ENCODE peak calls at places on chromosomes 11 and 22, in six cellular contexts. One of them, this sample, is unnamed.

GRCh38 chr11:1868636-1869291 is 15.9 kb downstream of the LSP1 start:
- DNase-seq in pancreas: no peak
- DNase-seq in breast epithelium: no peak
- DNase-seq in A549: no peak
- DNase-seq in adrenal gland: no peak
- DNase-seq in SK-N-MC: no peak
- DNase-seq in this sample: no peak

GRCh38 chr11:36122715-36123114 is 166.5 kb downstream of the COMMD9 start:
- DNase-seq in pancreas: no peak
- DNase-seq in breast epithelium: no peak
- DNase-seq in adrenal gland: no peak
- DNase-seq in SK-N-MC: no peak
- DNase-seq in A549: no peak
- DNase-seq in this sample: peak; percentile 24

GRCh38 chr22:49730656-49731055 is 97.0 kb downstream of the BRD1 start:
- DNase-seq in pancreas: no peak
- DNase-seq in breast epithelium: no peak
- DNase-seq in A549: no peak
- DNase-seq in SK-N-MC: no peak
- DNase-seq in adrenal gland: no peak
- DNase-seq in this sample: no peak

GRCh38 chr22:19801340-19802000 is 40.9 kb downstream of the TBX1 start:
- DNase-seq in A549: no peak
- DNase-seq in breast epithelium: no peak
- DNase-seq in SK-N-MC: no peak
- DNase-seq in pancreas: no peak
- DNase-seq in adrenal gland: no peak
- DNase-seq in this sample: no peak

GRCh38 chr11:316031-316701 is 2.3 kb downstream of the IFITM1 start:
- DNase-seq in breast epithelium: no peak
- DNase-seq in SK-N-MC: no peak
- DNase-seq in pancreas: peak; percentile 33
- DNase-seq in adrenal gland: no peak
- DNase-seq in A549: no peak
- DNase-seq in this sample: no peak

GRCh38 chr11:67700548-67701262 is 26.3 kb upstream of the ALDH3B2 start:
- DNase-seq in breast epithelium: no peak
- DNase-seq in A549: no peak
- DNase-seq in pancreas: no peak
- DNase-seq in SK-N-MC: no peak
- DNase-seq in adrenal gland: no peak
- DNase-seq in this sample: peak; percentile 82

GRCh38 chr11:6737872-6738466 is 33.8 kb downstream of the OR2AG2 start:
- DNase-seq in breast epithelium: no peak
- DNase-seq in pancreas: peak; percentile 28
- DNase-seq in adrenal gland: peak; percentile 40
- DNase-seq in A549: peak; percentile 45
- DNase-seq in SK-N-MC: no peak
- DNase-seq in this sample: peak; percentile 51

GRCh38 chr22:44901301-44901700 is 108.5 kb downstream of the PHF21B start:
- DNase-seq in SK-N-MC: no peak
- DNase-seq in A549: peak; percentile 31
- DNase-seq in breast epithelium: no peak
- DNase-seq in pancreas: no peak
- DNase-seq in adrenal gland: no peak
- DNase-seq in this sample: no peak

GRCh38 chr11:48000432-48000831 is 20.1 kb downstream of the PTPRJ start:
- DNase-seq in A549: no peak
- DNase-seq in breast epithelium: no peak
- DNase-seq in pancreas: no peak
- DNase-seq in SK-N-MC: no peak
- DNase-seq in adrenal gland: no peak
- DNase-seq in this sample: no peak

GRCh38 chr22:42174062-42174461 is 43.5 kb upstream of the CYP2D6 start:
- DNase-seq in breast epithelium: no peak
- DNase-seq in A549: no peak
- DNase-seq in pancreas: no peak
- DNase-seq in adrenal gland: no peak
- DNase-seq in SK-N-MC: no peak
- DNase-seq in this sample: no peak

GRCh38 chr11:3723014-3723708 is 52.0 kb upstream of the CHRNA10 start:
- DNase-seq in adrenal gland: no peak
- DNase-seq in SK-N-MC: peak; percentile 44
- DNase-seq in A549: peak; percentile 77
- DNase-seq in pancreas: no peak
- DNase-seq in breast epithelium: no peak
- DNase-seq in this sample: peak; percentile 87

GRCh38 chr22:24875862-24876506 is 70.0 kb downstream of the SGSM1 start:
- DNase-seq in pancreas: no peak
- DNase-seq in breast epithelium: no peak
- DNase-seq in adrenal gland: no peak
- DNase-seq in A549: peak; percentile 12
- DNase-seq in SK-N-MC: no peak
- DNase-seq in this sample: no peak

GRCh38 chr11:34825670-34826383 is 90.4 kb downstream of the APIP start:
- DNase-seq in SK-N-MC: no peak
- DNase-seq in A549: no peak
- DNase-seq in adrenal gland: no peak
- DNase-seq in pancreas: peak; percentile 43
- DNase-seq in breast epithelium: peak; percentile 55
- DNase-seq in this sample: peak; percentile 67

GRCh38 chr11:62556872-62557631 is 10.4 kb upstream of the AHNAK start:
- DNase-seq in A549: no peak
- DNase-seq in breast epithelium: no peak
- DNase-seq in pancreas: peak; percentile 17
- DNase-seq in adrenal gland: no peak
- DNase-seq in SK-N-MC: no peak
- DNase-seq in this sample: peak; percentile 39

GRCh38 chr22:43993072-43993760 is 30.9 kb upstream of the PARVB start:
- DNase-seq in pancreas: no peak
- DNase-seq in adrenal gland: peak; percentile 63
- DNase-seq in breast epithelium: no peak
- DNase-seq in SK-N-MC: peak; percentile 8
- DNase-seq in A549: peak; percentile 45
- DNase-seq in this sample: peak; percentile 19

GRCh38 chr11:1843796-1844195 is 5.0 kb downstream of the TNNI2 start:
- DNase-seq in breast epithelium: no peak
- DNase-seq in SK-N-MC: no peak
- DNase-seq in pancreas: no peak
- DNase-seq in A549: no peak
- DNase-seq in adrenal gland: no peak
- DNase-seq in this sample: no peak

GRCh38 chr22:45549739-45550138 is 47.1 kb downstream of the FBLN1 start:
- DNase-seq in adrenal gland: no peak
- DNase-seq in SK-N-MC: no peak
- DNase-seq in breast epithelium: no peak
- DNase-seq in pancreas: no peak
- DNase-seq in A549: no peak
- DNase-seq in this sample: peak; percentile 57

GRCh38 chr11:66692446-66692845 is 14.8 kb upstream of the RBM4B start:
- DNase-seq in breast epithelium: no peak
- DNase-seq in A549: no peak
- DNase-seq in pancreas: no peak
- DNase-seq in adrenal gland: no peak
- DNase-seq in SK-N-MC: no peak
- DNase-seq in this sample: no peak

GRCh38 chr11:120029321-120029720 is 108.6 kb downstream of the TRIM29 start:
- DNase-seq in breast epithelium: no peak
- DNase-seq in pancreas: no peak
- DNase-seq in adrenal gland: no peak
- DNase-seq in SK-N-MC: no peak
- DNase-seq in A549: no peak
- DNase-seq in this sample: no peak

GRCh38 chr11:10807629-10808552 is 835 bp downstream of the EIF4G2 start:
- DNase-seq in breast epithelium: peak; percentile 53
- DNase-seq in SK-N-MC: no peak
- DNase-seq in pancreas: peak; percentile 55
- DNase-seq in adrenal gland: peak; percentile 61
- DNase-seq in A549: peak; percentile 45
- DNase-seq in this sample: peak; percentile 20

GRCh38 chr11:96159968-96160367 is 183.0 kb downstream of the MAML2 start:
- DNase-seq in adrenal gland: no peak
- DNase-seq in pancreas: no peak
- DNase-seq in breast epithelium: no peak
- DNase-seq in A549: no peak
- DNase-seq in SK-N-MC: no peak
- DNase-seq in this sample: no peak

GRCh38 chr11:110199184-110199981 is 97.0 kb downstream of the RDX start:
- DNase-seq in A549: no peak
- DNase-seq in adrenal gland: no peak
- DNase-seq in breast epithelium: no peak
- DNase-seq in SK-N-MC: no peak
- DNase-seq in pancreas: no peak
- DNase-seq in this sample: peak; percentile 62

GRCh38 chr22:44730034-44730433 is 22.3 kb upstream of the ARHGAP8 start:
- DNase-seq in breast epithelium: no peak
- DNase-seq in adrenal gland: no peak
- DNase-seq in SK-N-MC: no peak
- DNase-seq in A549: no peak
- DNase-seq in pancreas: no peak
- DNase-seq in this sample: no peak

GRCh38 chr22:22849640-22850610 is 37.7 kb upstream of the IGLL5 start:
- DNase-seq in breast epithelium: no peak
- DNase-seq in SK-N-MC: no peak
- DNase-seq in pancreas: no peak
- DNase-seq in adrenal gland: no peak
- DNase-seq in A549: no peak
- DNase-seq in this sample: no peak

DNA sequence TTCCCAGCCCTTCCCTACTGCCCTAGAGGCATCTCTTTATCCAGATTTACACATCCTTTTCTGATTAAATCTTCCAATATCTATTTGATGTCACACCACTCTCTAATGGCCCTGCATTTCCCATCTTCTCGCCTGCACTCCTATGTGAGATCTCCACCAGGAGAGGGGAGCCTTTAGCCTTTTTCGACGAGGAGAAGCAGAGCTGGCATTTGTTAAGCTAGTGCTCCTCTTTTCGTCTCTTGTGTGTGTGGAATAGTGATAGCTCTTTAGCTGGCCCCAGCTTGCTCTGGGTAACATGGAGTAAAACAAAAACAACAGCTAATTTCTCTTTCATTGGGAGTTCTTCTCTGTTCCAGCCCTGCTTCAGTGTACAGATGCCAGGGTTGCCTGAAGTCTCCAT is 536.5 kb downstream of the NTM start:
- DNase-seq in SK-N-MC: no peak
- DNase-seq in A549: no peak
- DNase-seq in adrenal gland: no peak
- DNase-seq in pancreas: no peak
- DNase-seq in breast epithelium: no peak
- DNase-seq in this sample: no peak
- H3K4me3 ChIP-seq in SK-N-MC: no peak overlapping the region
- H3K4me3 ChIP-seq in A549: no peak overlapping the region
- H3K4me3 ChIP-seq in adrenal gland: no peak overlapping the region
- H3K4me3 ChIP-seq in pancreas: no peak overlapping the region
- H3K4me3 ChIP-seq in breast epithelium: no peak overlapping the region
- H3K4me3 ChIP-seq in this sample: no peak overlapping the region

DNA sequence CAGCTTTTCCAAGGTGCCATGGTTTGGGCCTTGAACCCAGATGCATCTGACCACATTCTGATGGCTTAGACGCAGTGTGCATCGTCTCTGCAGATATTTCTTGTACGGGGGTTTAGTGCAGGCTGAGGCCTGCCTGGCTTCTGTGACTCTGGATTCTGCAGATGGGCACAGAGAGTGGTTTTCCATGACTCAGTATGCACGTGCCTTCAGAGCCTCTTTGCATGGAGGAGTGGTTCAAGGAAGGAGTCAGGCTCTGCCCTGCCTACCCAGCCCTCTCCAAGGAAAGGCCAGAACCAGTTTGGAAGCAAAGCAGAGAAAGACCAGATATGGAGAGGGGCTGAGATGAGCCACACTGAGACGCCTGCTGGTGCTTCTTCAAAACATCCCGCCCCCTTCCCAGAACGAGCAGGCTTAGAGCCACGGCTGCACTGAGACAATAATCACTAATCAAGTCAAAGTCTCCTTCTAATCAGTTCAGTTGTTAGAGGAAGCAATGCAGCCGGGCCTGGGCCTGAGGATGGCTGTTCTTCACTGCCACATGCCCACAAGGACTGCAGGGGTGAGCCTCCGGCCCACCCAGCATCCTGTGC is 308.9 kb downstream of the NXPE2 start:
- DNase-seq in breast epithelium: no peak
- DNase-seq in SK-N-MC: no peak
- DNase-seq in A549: no peak
- DNase-seq in pancreas: no peak
- DNase-seq in adrenal gland: no peak
- DNase-seq in this sample: peak; percentile 7
- H3K4me3 ChIP-seq in breast epithelium: no peak overlapping the region
- H3K4me3 ChIP-seq in SK-N-MC: no peak overlapping the region
- H3K4me3 ChIP-seq in A549: no peak overlapping the region
- H3K4me3 ChIP-seq in pancreas: no peak overlapping the region
- H3K4me3 ChIP-seq in adrenal gland: no peak overlapping the region
- H3K4me3 ChIP-seq in this sample: no peak overlapping the region

GRCh38 chr11:88508558-88508807 is 170.9 kb upstream of the CTSC start:
- DNase-seq in A549: no peak
- DNase-seq in adrenal gland: no peak
- DNase-seq in SK-N-MC: no peak
- DNase-seq in breast epithelium: no peak
- DNase-seq in pancreas: no peak
- DNase-seq in this sample: no peak
- H3K4me3 ChIP-seq in A549: peak overlapping the region; percentile 42
- H3K4me3 ChIP-seq in adrenal gland: no peak overlapping the region
- H3K4me3 ChIP-seq in SK-N-MC: no peak overlapping the region
- H3K4me3 ChIP-seq in breast epithelium: peak overlapping the region; percentile 63
- H3K4me3 ChIP-seq in pancreas: peak overlapping the region; percentile 45
- H3K4me3 ChIP-seq in this sample: peak overlapping the region; percentile 41

GRCh38 chr11:46666982-46667590 is 33.3 kb downstream of the ARHGAP1 start:
- DNase-seq in breast epithelium: no peak
- DNase-seq in adrenal gland: no peak
- DNase-seq in A549: no peak
- DNase-seq in SK-N-MC: no peak
- DNase-seq in pancreas: no peak
- DNase-seq in this sample: no peak
- H3K4me3 ChIP-seq in breast epithelium: no peak overlapping the region
- H3K4me3 ChIP-seq in adrenal gland: no peak overlapping the region
- H3K4me3 ChIP-seq in A549: no peak overlapping the region
- H3K4me3 ChIP-seq in SK-N-MC: no peak overlapping the region
- H3K4me3 ChIP-seq in pancreas: no peak overlapping the region
- H3K4me3 ChIP-seq in this sample: no peak overlapping the region

This sample was measured in bronchial epithelial cell.